ENCODE peak calls at places on chromosomes 6 and 20, in seven cellular contexts. L, U, Y, D, T, G and N are unnamed samples.

GRCh38 chr6:163354779-163355431 is 59.6 kb upstream of the QKI start:
- DNase-seq in T (no peak), G (peak), D (peak), U (no peak), Y (no peak), L (no peak), N (no peak)

GRCh38 chr6:45854343-45854742 is 161.3 kb downstream of the CLIC5 start:
- DNase-seq in T (no peak), G (no peak), U (no peak), L (no peak), D (no peak), Y (no peak), N (no peak)

GRCh38 chr6:35363293-35363750 is 21.0 kb downstream of the PPARD start:
- DNase-seq in U (peak), G (peak), L (peak), D (no peak), T (no peak), Y (no peak), N (no peak)

GRCh38 chr6:36469148-36469661 is 26.4 kb downstream of the KCTD20 start:
- DNase-seq in T (no peak), Y (no peak), L (no peak), U (peak), D (no peak), G (no peak), N (no peak)

GRCh38 chr6:14881399-14881798 is 364.5 kb upstream of the JARID2 start:
- DNase-seq in L (no peak), U (no peak), T (peak), D (no peak), G (peak), Y (no peak), N (no peak)

GRCh38 chr20:39849664-39850063 is 839.4 kb downstream of the MAFB start:
- DNase-seq in D (no peak), G (peak), T (no peak), U (peak), Y (no peak), L (no peak), N (no peak)

GRCh38 chr6:89509719-89510339 is 76.9 kb downstream of the ANKRD6 start:
- DNase-seq in G (no peak), L (no peak), U (peak), Y (no peak), D (no peak), T (no peak), N (no peak)

GRCh38 chr6:6057442-6058053 is 50.8 kb upstream of the NRN1 start:
- DNase-seq in L (no peak), Y (peak), D (peak), G (peak), U (peak), T (peak), N (peak)

GRCh38 chr6:143596857-143597256 is 80.9 kb upstream of the PHACTR2 start:
- DNase-seq in Y (no peak), T (no peak), U (no peak), D (no peak), G (peak), L (no peak), N (no peak)

GRCh38 chr6:156658186-156658585 is 119.0 kb upstream of the ARID1B start:
- DNase-seq in Y (no peak), D (no peak), G (peak), U (no peak), T (no peak), L (no peak), N (no peak)

GRCh38 chr6:22904413-22904812 is 335.0 kb downstream of the HDGFL1 start:
- DNase-seq in D (no peak), T (peak), L (no peak), G (no peak), U (peak), Y (no peak), N (no peak)

GRCh38 chr6:144931172-144932035 is 646.3 kb downstream of the UTRN start:
- DNase-seq in L (no peak), G (peak), U (peak), D (no peak), T (peak), Y (peak), N (peak)

GRCh38 chr6:148530394-148530923 is 187.8 kb downstream of the SASH1 start:
- DNase-seq in Y (peak), T (no peak), U (peak), L (no peak), G (peak), D (no peak), N (peak)

GRCh38 chr6:72650081-72650745 is 28.3 kb downstream of the KCNQ5 start:
- DNase-seq in U (no peak), L (no peak), T (no peak), Y (no peak), D (no peak), G (no peak), N (no peak)

GRCh38 chr20:15603501-15603900 is 969.7 kb downstream of the KIF16B start:
- DNase-seq in U (no peak), L (no peak), Y (no peak), G (no peak), D (no peak), T (no peak), N (no peak)

GRCh38 chr20:61872371-61872900 is 193.2 kb downstream of the TAF4 start:
- DNase-seq in D (no peak), Y (no peak), U (no peak), T (no peak), L (no peak), G (no peak), N (no peak)

GRCh38 chr20:61875221-61875885 is 190.3 kb downstream of the TAF4 start:
- DNase-seq in D (no peak), L (no peak), Y (no peak), T (peak), U (no peak), G (no peak), N (no peak)

GRCh38 chr20:61875996-61876395 is 189.7 kb downstream of the TAF4 start:
- DNase-seq in D (no peak), T (no peak), L (no peak), G (no peak), Y (no peak), U (no peak), N (no peak)

GRCh38 chr20:61873651-61874420 is 191.8 kb downstream of the TAF4 start:
- DNase-seq in U (no peak), G (no peak), L (no peak), Y (no peak), T (no peak), D (no peak), N (no peak)

DNA sequence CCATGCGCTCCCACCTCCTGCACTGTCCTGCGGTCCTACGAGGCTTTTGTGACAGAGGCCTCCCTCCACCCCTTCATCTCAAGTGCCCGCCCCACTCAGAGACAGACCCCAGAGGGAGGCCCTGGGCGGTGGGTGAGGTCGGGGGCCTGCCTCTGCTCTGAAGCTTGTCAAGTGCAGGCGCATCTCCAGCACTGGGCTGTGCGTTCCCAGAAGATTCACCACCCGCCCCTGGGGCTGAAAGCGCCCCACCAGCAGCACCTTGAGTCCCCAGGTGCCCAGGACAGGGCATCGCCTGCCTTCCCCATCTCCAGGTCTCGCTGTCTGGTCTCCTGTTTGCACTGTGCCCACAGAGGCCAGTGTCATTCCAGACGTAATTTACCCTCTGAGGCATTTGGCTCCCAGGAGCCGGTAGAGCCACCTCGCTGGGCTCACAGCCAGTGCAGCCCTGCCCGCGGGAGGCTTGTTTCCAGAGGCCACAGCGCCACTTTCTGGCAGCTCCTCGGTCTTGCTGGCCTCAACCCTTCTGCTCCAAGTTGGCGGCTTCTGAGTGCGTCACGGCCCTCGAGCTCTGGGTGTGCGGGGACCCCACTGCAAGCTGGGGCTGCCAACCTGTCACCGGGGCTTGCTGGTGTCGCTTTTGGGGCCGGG is 191.1 kb downstream of the TAF4 start:
- DNase-seq in G (no peak), D (no peak), Y (no peak), T (peak), U (peak), L (no peak), N (no peak)
- TF ChIP-seq CTCF in G (peak), D (no peak), Y (no peak), T (no peak), U (peak), L (no peak), N (no peak)

DNA sequence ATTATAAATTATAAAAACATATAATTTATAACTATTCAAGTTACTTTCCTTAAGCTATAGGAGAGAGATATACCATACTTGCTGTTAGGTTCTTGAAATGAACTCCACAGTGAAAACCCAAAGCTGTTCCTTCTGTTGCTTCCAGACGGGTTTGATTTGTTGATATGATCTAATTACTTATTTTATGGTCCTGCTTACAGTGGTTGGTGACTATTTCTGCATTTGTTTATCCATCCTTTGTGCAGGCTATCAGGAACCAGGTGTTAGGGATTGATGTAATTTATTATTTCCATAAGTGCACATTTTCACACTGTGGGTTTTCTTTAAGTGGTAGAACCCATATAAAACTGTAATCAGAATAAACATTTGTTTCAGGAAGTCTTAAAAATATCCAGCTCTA is 167.1 kb downstream of the KIF6 start:
- DNase-seq in U (peak), L (no peak), T (no peak), G (no peak), D (no peak), Y (no peak), N (no peak)
- TF ChIP-seq CTCF in U (no peak), L (no peak), T (no peak), G (no peak), D (no peak), Y (no peak), N (no peak)

GRCh38 chr6:132832891-132833290 is 18.5 kb downstream of the RPS12 start:
- DNase-seq in Y (no peak), U (no peak), D (no peak), G (no peak), T (no peak), L (no peak), N (no peak)

DNA sequence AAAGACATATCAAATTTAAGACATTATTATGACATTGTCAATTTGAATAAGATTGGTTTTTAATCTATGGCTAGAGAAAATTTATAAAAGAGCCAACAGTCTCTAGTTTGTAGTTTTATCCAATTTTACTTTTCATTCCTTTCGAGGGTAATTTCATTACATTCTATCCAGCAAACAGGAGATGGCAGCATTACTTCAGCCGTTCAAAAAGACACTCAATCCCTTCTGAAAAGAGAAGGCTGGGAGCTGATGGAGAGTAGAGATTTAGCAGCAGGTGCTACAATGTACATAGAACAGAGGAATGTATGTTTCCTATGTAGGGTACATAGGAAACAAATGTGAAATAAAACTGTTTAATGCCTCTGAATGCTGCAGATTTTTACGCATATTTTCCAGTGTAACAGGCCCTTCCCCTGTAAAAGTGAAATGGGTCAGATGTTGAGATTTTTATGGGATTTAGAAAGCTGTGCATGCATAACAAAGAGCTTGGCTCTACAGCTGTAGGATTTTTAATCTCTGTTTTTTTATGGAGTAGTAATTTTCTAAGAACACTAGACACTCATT is 15.9 kb downstream of the RPS12 start:
- DNase-seq in G (no peak), Y (peak), D (no peak), L (no peak), T (peak), U (peak), N (no peak)
- TF ChIP-seq CTCF in G (peak), Y (peak), D (peak), L (no peak), T (peak), U (peak), N (peak)

DNA sequence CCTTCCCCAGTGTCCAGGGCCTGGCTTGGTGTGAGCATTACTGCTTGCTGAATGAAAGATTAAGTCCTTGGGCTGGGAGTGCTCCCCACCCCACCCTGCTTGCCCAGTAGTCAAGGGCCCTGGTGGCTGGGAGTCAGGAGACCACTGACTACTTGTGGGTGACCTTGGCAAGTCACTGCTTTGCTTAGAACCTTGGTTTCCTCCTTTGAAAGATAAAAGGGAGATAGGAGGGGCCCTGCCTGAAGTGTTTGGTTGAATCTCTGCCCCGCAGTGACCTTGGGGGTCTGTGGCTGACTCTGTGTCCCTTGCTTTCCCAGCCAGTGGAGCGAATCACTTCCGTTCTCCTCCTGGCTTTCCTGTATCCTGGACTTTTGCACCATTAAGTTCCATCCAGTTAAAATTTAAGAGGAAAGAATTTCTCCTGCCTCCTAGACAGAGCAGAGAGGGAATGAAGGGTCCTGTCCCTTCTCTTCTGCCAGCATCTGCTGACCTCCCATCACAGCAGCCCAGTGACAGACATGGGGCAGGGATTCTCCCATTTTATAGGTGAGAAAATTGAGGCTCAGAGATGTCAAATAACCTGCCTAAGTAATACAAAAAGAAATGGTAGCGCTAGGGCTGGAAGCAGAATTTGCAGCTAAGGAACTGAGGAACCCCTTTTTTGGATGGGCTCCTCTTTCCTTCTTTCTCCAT is 3.5 kb upstream of the EPB41L1 start:
- DNase-seq in U (no peak), Y (no peak), L (no peak), T (no peak), G (no peak), D (no peak), N (no peak)
- TF ChIP-seq CTCF in U (no peak), Y (no peak), L (no peak), T (no peak), G (no peak), D (no peak), N (no peak)

DNA sequence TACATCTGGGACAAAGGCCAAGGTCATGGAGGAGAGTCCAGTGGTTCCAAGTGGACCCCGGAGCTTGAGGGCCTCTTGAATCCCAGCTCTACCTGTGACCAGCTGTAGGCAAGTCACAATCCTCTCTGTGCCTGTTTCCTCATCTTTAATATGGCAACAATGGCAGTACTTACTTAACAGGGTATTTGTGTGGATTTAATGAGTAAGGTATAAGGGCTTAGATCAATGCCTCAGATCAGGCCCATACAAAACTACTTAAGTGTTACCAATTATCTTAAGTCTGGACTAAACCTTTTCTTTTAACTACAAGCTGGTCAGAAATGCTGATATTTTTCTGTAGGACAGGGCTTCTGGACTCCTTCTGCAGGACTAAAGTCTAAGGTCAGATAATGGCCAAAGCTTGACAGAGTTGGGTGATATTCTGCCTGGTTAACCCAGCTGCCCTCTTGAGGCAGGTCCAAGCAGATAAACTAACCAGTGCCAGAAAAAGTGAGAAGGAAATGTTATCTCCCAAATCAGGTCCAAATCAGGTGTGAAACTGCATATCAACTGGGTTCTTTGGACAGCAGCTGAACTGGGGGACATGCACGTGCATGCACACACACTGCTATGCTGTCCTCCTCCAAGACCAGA is 2.2 kb downstream of the SULF2 start:
- DNase-seq in G (no peak), L (no peak), D (no peak), U (no peak), Y (peak), T (no peak), N (no peak)
- TF ChIP-seq CTCF in G (no peak), L (no peak), D (no peak), U (no peak), Y (peak), T (no peak), N (no peak)

DNA sequence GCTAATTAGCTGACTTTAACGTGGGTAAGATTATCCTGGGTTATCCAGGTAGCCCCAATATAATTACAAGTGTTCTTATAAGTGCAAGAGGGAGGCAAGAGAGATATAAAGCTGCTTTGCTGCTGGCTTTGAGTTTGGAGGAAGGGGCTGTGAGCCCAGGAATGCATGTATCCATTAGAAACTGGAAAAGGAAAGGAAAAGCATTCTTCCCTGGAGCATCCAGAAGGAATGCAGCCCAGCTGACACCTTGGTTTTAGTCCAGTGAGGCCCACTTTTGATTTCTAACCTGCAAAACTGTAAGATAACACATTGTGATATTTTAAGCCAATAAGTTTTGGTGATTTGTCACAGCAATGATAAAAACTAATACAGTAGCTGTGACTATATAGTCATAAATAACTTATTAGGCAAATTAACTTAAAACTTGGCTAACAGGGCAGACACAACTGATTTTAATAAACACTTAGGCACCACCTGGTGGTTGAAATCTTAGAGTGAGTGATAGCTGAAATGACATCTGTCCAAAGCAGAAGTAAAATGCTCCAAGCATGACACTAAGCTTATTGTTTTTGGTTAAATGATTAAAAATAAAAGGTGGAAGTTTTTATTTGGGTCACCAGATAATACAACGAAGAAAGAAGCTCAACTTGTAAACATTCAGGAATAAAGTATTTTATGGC is 35.6 kb downstream of the ADGRF4 start:
- DNase-seq in Y (peak), T (peak), G (no peak), L (no peak), D (peak), U (peak), N (peak)
- TF ChIP-seq CTCF in Y (peak), T (peak), G (peak), L (peak), D (peak), U (peak), N (peak)

DNA sequence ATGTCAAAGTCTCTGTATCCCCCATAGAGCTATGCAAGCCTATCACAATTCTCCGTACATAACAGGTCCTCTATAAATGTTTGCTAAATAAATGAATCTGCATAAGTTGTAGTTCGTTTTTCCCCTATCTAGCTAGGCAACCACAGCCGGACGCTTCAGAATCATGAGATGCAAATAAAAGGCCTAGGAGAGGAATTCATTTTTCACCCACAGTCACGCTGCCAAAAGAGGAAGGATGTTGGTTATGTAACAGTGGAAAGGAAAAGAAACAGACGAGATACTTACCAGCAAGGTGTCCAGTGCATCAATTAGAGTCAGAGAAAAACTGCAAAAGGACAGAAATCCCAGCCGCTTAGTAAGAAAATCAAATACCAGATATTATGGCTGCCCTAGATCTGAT is 2.4 kb downstream of the EDEM2 start:
- DNase-seq in Y (no peak), D (peak), G (no peak), U (no peak), L (peak), T (no peak), N (peak)
- TF ChIP-seq CTCF in Y (no peak), D (no peak), G (no peak), U (no peak), L (no peak), T (no peak), N (no peak)